ENCODE peak calls at places on chromosomes 11 and 22, in six cellular contexts. O is psoas muscle, U is GM23338, R is ovary, F is pancreas, G is neural progenitor cell. A is an unnamed sample.
A peak's percentile ranks its signal among the peaks of the same experiment; 100 is the strongest.

GRCh38 chr11:35289821-35290220 is 129.5 kb downstream of the SLC1A2 start:
- DNase-seq in O (no peak), U (no peak), R (no peak), F (no peak), G (no peak), A (no peak)

GRCh38 chr11:3380706-3381570 is 2.0 kb upstream of the ZNF195 start:
- DNase-seq in O (no peak), U (peak; percentile 87), R (peak; percentile 41), F (no peak), G (peak; percentile 71), A (no peak)

GRCh38 chr22:19065298-19065859 is 56.8 kb downstream of the DGCR2 start:
- DNase-seq in O (no peak), U (no peak), R (no peak), F (no peak), G (no peak), A (no peak)

GRCh38 chr11:29914203-29914930 is 102.5 kb downstream of the KCNA4 start:
- DNase-seq in O (no peak), U (no peak), R (no peak), F (no peak), G (no peak), A (peak; percentile 10)

GRCh38 chr22:28873183-28873964 is 10.0 kb upstream of the ZNRF3 start:
- DNase-seq in O (no peak), U (peak; percentile 31), R (no peak), F (no peak), G (no peak), A (no peak)

GRCh38 chr22:40258463-40259046 is 80.8 kb downstream of the TNRC6B start:
- DNase-seq in O (no peak), U (no peak), R (no peak), F (no peak), G (no peak), A (no peak)

GRCh38 chr22:20206709-20207215 is 55.9 kb upstream of the CCDC188 start:
- DNase-seq in O (no peak), U (no peak), R (no peak), F (no peak), G (no peak), A (no peak)

GRCh38 chr22:30406400-30406799 is 9.6 kb downstream of the SEC14L2 start:
- DNase-seq in O (no peak), U (no peak), R (no peak), F (no peak), G (no peak), A (no peak)

GRCh38 chr11:61744181-61744580 is 8.3 kb upstream of the MYRF start:
- DNase-seq in O (no peak), U (no peak), R (no peak), F (no peak), G (no peak), A (no peak)

GRCh38 chr22:50485221-50486131 is 1.2 kb upstream of the MIOX start:
- DNase-seq in O (no peak), U (no peak), R (peak; percentile 15), F (peak; percentile 99), G (no peak), A (peak; percentile 48)

GRCh38 chr11:58485961-58486360 is 21.9 kb downstream of the OR5B21 start:
- DNase-seq in O (no peak), U (no peak), R (no peak), F (no peak), G (no peak), A (no peak)

GRCh38 chr22:48096846-48097665 is 1334.6 kb downstream of the TBC1D22A start:
- DNase-seq in O (no peak), U (no peak), R (no peak), F (no peak), G (peak; percentile 16), A (no peak)

DNA sequence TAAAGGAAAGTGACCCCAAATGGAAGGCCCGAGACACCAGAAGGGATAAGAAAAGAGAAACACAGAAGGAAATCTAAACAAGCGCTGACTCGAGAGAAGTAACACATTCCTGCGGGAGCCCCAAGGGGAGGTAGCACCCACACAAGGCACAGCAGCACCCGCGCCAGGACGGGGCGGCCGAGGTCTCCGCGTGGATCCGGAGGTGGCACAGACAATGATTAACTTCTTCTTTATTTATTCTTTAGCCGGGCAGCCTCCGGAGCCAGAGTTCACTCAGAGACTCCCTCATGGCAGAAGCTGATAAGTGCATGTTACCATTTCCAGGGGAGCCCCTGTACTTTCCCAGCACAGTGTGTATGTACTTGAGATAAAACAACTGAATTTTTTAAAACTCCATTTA is 5.1 kb downstream of the TOLLIP start:
- DNase-seq in O (no peak), U (no peak), R (no peak), F (peak; percentile 83), G (no peak), A (peak; percentile 40)
- H3K4me1 ChIP-seq in O (peaks cover 69% of the 10 kb centered on the region), U (peaks cover 5% of the 10 kb centered on the region), R (peaks cover 35% of the 10 kb centered on the region), F (peaks cover 71% of the 10 kb centered on the region), G (peaks cover 9% of the 10 kb centered on the region), A (peaks cover 22% of the 10 kb centered on the region)

DNA sequence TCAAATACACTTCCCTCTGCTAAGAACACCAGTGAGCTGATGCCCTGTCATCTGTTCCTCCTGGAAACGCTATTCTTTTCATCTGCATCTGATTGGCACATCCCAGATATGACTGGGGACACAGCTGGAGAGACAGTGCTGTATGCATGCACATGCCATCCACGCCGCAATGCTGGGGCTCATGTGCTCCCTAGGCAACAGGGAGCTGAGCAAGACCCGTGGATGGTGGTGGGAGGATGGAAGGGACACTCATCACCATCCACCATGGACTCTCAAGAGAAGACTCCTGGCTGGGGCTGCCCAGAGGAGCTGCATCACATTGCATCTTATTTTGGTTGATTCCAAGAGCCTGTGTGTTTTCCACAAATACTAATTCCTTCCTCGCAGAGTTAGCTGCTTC is 534.9 kb downstream of the OPCML start:
- DNase-seq in O (no peak), U (no peak), R (no peak), F (no peak), G (no peak), A (no peak)
- H3K4me3 ChIP-seq in O (no peak overlapping the region), U (no peak overlapping the region), R (no peak overlapping the region), F (no peak overlapping the region), G (no peak overlapping the region), A (no peak overlapping the region)

GRCh38 chr22:24225951-24226350 is 18.9 kb downstream of the GGT5 start:
- DNase-seq in O (no peak), U (no peak), R (no peak), F (peak; percentile 67), G (no peak), A (no peak)
- H3K4me1 ChIP-seq in O (no peaks in the 10 kb centered on the region), U (peaks cover 4% of the 10 kb centered on the region), R (no peaks in the 10 kb centered on the region), F (no peaks in the 10 kb centered on the region), G (peaks cover 5% of the 10 kb centered on the region), A (no peaks in the 10 kb centered on the region)

DNA sequence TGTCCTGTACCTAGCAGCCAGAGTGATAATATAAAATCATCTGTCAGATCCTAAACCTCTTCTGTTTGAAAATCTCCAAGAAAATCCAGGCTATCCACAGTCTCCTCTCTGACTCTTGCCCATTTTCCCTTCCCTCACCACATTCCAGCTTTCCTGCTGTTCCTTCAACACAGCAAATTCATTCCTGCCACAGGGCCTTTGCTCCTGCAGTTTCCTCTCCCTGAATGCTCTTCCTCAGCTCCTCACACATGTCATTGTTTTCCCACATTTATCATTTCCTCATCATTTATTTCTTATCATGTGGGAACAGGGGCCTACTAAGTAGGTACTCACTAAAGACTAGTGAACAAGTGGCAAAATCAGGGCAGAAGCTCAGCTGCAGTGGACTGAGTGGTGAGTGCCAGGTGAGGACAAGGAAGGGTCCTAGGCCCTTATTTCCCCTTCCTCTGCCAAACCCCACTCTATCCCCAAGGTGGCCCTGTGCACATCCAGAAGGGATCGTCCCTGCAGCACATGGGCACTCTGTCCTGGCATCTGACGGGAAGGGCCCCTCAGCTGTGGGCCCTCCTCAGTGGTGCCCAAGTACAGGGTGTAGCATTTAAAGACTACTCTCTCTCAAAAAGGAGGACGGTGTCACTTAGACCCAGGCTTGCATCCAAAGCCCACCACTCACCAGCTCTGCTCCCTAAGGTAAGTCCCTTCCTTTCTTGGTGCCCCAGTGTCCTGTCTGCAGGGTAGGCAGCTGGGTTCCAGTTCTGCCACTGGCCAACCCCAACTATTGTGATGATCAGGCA is 2.0 kb downstream of the LRRC32 start:
- DNase-seq in O (peak; percentile 39), U (no peak), R (peak; percentile 7), F (no peak), G (no peak), A (peak; percentile 6)
- H3K4me3 ChIP-seq in O (peak overlapping the region; percentile 66), U (no peak overlapping the region), R (no peak overlapping the region), F (peak overlapping the region; percentile 25), G (no peak overlapping the region), A (peak overlapping the region; percentile 56)

GRCh38 chr11:69499946-69500284 is 18.5 kb downstream of the LINC01488 start:
- DNase-seq in O (peak; percentile 51), U (no peak), R (no peak), F (peak; percentile 44), G (no peak), A (no peak)
- H3K4me1 ChIP-seq in O (peaks cover 15% of the 10 kb centered on the region), U (no peaks in the 10 kb centered on the region), R (peaks cover 3% of the 10 kb centered on the region), F (no peaks in the 10 kb centered on the region), G (peaks cover 4% of the 10 kb centered on the region), A (no peaks in the 10 kb centered on the region)

DNA sequence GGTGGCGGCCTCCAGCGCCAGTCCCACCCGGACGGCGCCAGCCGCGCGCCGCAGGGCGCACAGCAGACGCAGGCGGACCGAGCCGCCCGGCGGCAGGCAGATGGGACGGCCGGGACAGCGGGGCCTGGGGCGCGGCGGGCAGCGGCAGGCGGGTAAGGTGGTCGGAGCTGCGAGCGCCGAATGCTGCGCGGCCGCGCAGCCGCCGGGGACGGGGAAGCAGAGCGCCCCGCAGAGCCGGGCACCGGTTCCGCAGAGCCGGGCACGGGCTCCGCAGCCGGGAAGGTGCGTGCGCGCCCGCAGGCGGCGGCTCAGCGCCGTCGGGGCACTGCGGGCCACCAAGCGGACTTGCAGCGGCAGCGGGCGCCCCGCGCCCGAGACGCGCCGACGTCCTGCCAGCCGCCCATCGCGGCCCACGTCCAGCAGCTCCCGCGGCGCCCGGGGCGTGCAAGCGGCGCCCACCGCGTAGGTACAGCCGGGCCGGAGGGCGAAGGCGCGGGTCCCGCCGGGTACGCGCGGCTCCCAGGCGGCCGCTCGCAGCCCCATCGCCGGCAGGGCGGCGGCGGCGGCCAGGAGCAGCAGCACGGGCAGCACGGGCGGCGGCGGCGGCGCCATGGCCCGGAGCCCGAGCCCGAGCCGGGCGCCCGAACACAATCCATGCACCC is 730 bp downstream of the CELSR1 start:
- DNase-seq in O (peak; percentile 44), U (peak; percentile 47), R (no peak), F (no peak), G (peak; percentile 71), A (no peak)
- H3K4me3 ChIP-seq in O (peak overlapping the region; percentile 49), U (peak overlapping the region; percentile 66), R (no peak overlapping the region), F (peak overlapping the region; percentile 45), G (peak overlapping the region; percentile 88), A (no peak overlapping the region)

DNA sequence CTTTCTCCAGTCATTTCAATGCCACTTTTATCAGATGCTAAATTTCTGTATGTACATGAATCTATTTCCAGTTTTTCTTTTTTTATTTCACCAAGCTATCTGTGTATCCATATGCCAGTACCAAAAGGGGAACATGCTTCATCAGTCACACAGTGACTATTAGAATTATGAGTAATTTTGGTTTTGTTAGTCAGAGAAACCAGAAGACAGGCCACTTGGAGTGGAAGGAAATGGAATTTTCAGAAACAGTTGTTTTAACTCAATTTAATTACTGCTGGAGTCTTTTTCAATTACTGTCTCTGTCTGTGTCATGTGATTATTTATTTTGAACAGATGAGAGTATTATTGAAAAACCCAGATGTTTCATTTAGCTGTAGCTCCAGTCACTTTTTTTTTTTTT is 84.6 kb upstream of the ANO3 start:
- DNase-seq in O (no peak), U (no peak), R (no peak), F (no peak), G (no peak), A (no peak)
- H3K4me1 ChIP-seq in O (no peaks in the 10 kb centered on the region), U (peaks cover 14% of the 10 kb centered on the region), R (no peaks in the 10 kb centered on the region), F (no peaks in the 10 kb centered on the region), G (no peaks in the 10 kb centered on the region), A (no peaks in the 10 kb centered on the region)

A was measured in adrenal gland.